ENCODE peak calls at places on chromosomes 5 and 9, in six cellular contexts. I, E, M, X, K and P are unnamed samples.

GRCh38 chr5:161544350-161544765 is 2.2 kb downstream of the GABRB2 start:
- DNase-seq in X (peak; percentile 82), K (peak; percentile 53), M (peak; percentile 32), E (peak; percentile 4), I (peak; percentile 12), P (no peak)

GRCh38 chr9:113602126-113603119 is 138.9 kb downstream of the RGS3 start:
- DNase-seq in M (peak; percentile 72), X (peak; percentile 64), E (peak; percentile 88), K (peak; percentile 48), I (peak; percentile 63), P (peak; percentile 95)

GRCh38 chr5:59863777-59864176 is 29.7 kb downstream of the PDE4D start:
- DNase-seq in K (no peak), I (no peak), M (no peak), X (no peak), E (peak; percentile 27), P (no peak)

GRCh38 chr5:61328791-61329617 is 3.1 kb upstream of the ZSWIM6 start:
- DNase-seq in I (peak; percentile 25), M (peak; percentile 48), E (no peak), K (no peak), X (peak; percentile 25), P (no peak)

GRCh38 chr9:76321185-76321828 is 72.9 kb downstream of the RFK start:
- DNase-seq in X (no peak), I (peak; percentile 87), K (no peak), M (peak; percentile 65), E (peak; percentile 89), P (no peak)

GRCh38 chr9:5626727-5627634 is 1.9 kb upstream of the RIC1 start:
- DNase-seq in E (peak; percentile 69), I (peak; percentile 79), M (peak; percentile 93), X (no peak), K (peak; percentile 67), P (no peak)

GRCh38 chr9:105355810-105356209 is 92.0 kb upstream of the FSD1L start:
- DNase-seq in K (no peak), X (no peak), I (no peak), E (peak; percentile 47), M (peak; percentile 82), P (no peak)

GRCh38 chr5:107169871-107170270 is 500.9 kb downstream of the EFNA5 start:
- DNase-seq in E (no peak), X (no peak), K (no peak), I (no peak), M (no peak), P (no peak)

GRCh38 chr5:146401021-146401420 is 46.1 kb upstream of the TCERG1 start:
- DNase-seq in I (no peak), X (no peak), K (no peak), M (no peak), E (no peak), P (no peak)

GRCh38 chr9:123614503-123615258 is 258.7 kb downstream of the CRB2 start:
- DNase-seq in E (no peak), K (no peak), M (no peak), I (no peak), X (no peak), P (no peak)

GRCh38 chr5:152568101-152568500 is 163.0 kb upstream of the NMUR2 start:
- DNase-seq in E (no peak), X (no peak), M (no peak), K (no peak), I (no peak), P (no peak)

DNA sequence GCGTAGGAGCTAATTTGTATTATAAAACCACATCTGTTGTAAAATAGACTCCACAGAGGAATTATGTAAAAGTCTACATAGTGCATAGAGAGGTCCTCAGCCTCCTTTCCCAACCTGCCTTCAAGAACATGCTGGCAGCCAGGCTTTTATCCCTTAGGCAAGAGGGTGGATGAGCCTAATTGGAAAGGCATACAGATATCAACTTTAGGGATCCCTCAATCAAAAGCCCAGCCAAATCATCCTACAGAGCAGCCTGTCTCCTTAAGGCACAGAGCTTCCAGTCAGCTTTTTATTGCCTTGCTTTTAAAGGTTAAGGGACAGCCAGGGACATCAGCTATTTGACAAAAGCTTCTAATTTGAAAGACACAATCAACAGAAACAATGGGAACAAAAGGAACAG is 13.1 kb upstream of the ACTBL2 start:
- DNase-seq in E (no peak), M (no peak), I (no peak), X (peak; percentile 32), K (no peak), P (no peak)
- H3K9ac ChIP-seq in E (no peak overlapping the region), M (no peak overlapping the region), I (peak overlapping the region; percentile 47), X (no peak overlapping the region), K (peak overlapping the region; percentile 63), P (no peak overlapping the region)

GRCh38 chr5:54357371-54358058 is 47.1 kb upstream of the ARL15 start:
- DNase-seq in E (no peak), K (no peak), M (no peak), I (peak; percentile 22), X (no peak), P (no peak)

GRCh38 chr5:54361683-54362411 is 51.5 kb upstream of the ARL15 start:
- DNase-seq in X (no peak), I (no peak), K (no peak), E (no peak), M (no peak), P (no peak)

GRCh38 chr5:54360925-54361662 is 50.7 kb upstream of the ARL15 start:
- DNase-seq in K (no peak), I (no peak), E (peak; percentile 10), M (no peak), X (no peak), P (no peak)

GRCh38 chr5:54362434-54362833 is 52.1 kb upstream of the ARL15 start:
- DNase-seq in I (peak; percentile 47), E (peak; percentile 26), M (no peak), K (no peak), X (no peak), P (no peak)

GRCh38 chr5:54360089-54360488 is 49.7 kb upstream of the ARL15 start:
- DNase-seq in K (no peak), I (no peak), M (peak; percentile 16), X (peak; percentile 3), E (peak; percentile 15), P (no peak)
- H3K9ac ChIP-seq in K (no peak overlapping the region), I (no peak overlapping the region), M (no peak overlapping the region), X (no peak overlapping the region), E (no peak overlapping the region), P (no peak overlapping the region)

DNA sequence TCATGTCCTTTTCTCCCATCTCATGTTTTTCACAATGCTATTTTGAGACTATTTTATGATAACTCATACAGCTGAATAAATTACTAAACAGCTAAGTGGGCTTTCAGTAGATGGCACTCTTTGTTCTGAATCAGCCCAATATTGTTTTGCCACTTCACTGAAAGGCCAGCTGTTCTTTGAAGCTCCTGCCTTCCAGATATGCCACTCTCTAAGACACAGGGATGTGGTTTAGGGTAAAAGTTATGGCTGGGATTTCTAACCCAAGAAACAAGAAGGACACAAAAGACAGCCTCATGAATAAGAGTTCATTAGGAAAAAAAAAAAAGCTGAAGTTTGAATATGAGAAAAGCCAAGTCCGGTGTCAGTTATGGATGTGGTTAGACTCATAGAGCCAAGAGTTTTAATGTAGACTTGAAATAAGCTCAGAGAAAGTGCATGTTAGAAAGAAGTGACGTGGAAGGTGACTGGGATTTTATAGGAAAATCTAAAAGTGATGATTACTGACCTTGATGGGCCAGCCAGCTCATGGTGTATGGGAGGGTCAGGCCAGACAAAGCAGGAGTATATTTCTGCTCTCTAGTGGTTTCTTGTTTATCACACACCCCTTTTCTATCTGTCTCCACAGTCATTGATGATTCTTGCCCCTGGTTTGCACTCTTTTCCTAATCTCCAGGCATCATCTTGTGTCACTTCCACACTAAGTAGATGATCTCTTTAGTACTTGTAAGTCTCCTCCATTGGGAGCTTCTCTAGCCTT is 488.5 kb downstream of the NR2F1-AS1 start:
- DNase-seq in E (peak; percentile 47), I (peak; percentile 82), X (no peak), K (no peak), M (peak; percentile 74), P (no peak)
- H3K9ac ChIP-seq in E (no peak overlapping the region), I (no peak overlapping the region), X (no peak overlapping the region), K (no peak overlapping the region), M (no peak overlapping the region), P (no peak overlapping the region)

GRCh38 chr5:131671994-131672655 is 37.1 kb upstream of the RAPGEF6 start:
- DNase-seq in I (peak; percentile 41), X (peak; percentile 3), E (peak; percentile 95), K (no peak), M (peak; percentile 97), P (no peak)
- H3K9ac ChIP-seq in I (no peak overlapping the region), X (no peak overlapping the region), E (peak overlapping the region; percentile 61), K (no peak overlapping the region), M (no peak overlapping the region), P (no peak overlapping the region)

GRCh38 chr5:39640552-39640951 is 215.8 kb upstream of the DAB2 start:
- DNase-seq in M (no peak), K (no peak), E (no peak), X (no peak), I (no peak), P (no peak)
- H3K9ac ChIP-seq in M (no peak overlapping the region), K (no peak overlapping the region), E (no peak overlapping the region), X (no peak overlapping the region), I (no peak overlapping the region), P (no peak overlapping the region)

GRCh38 chr5:8906303-8906967 is 639.4 kb downstream of the SEMA5A start:
- DNase-seq in X (no peak), K (peak; percentile 83), I (no peak), M (peak; percentile 91), E (peak; percentile 87), P (no peak)

GRCh38 chr5:8905021-8905420 is 640.9 kb downstream of the SEMA5A start:
- DNase-seq in I (no peak), K (no peak), M (peak; percentile 88), X (no peak), E (peak; percentile 45), P (no peak)

GRCh38 chr5:8907168-8907868 is 638.6 kb downstream of the SEMA5A start:
- DNase-seq in I (no peak), M (peak; percentile 82), E (peak; percentile 93), X (no peak), K (peak; percentile 35), P (no peak)

GRCh38 chr5:8912106-8912505 is 633.8 kb downstream of the SEMA5A start:
- DNase-seq in I (no peak), M (no peak), X (no peak), E (peak; percentile 66), K (no peak), P (no peak)

GRCh38 chr5:8908055-8908683 is 637.7 kb downstream of the SEMA5A start:
- DNase-seq in M (no peak), K (peak; percentile 61), E (peak; percentile 43), I (peak; percentile 34), X (peak; percentile 64), P (no peak)
- H3K9ac ChIP-seq in M (no peak overlapping the region), K (peak overlapping the region; percentile 43), E (no peak overlapping the region), I (no peak overlapping the region), X (no peak overlapping the region), P (no peak overlapping the region)

GRCh38 chr9:37187269-37187668 is 66.9 kb downstream of the ZCCHC7 start:
- DNase-seq in E (no peak), K (no peak), I (no peak), M (no peak), X (no peak), P (no peak)
- H3K9ac ChIP-seq in E (no peak overlapping the region), K (no peak overlapping the region), I (no peak overlapping the region), M (no peak overlapping the region), X (no peak overlapping the region), P (no peak overlapping the region)